ENCODE peak calls at places on chromosomes 13 and 19, in seven cellular contexts. P is psoas muscle, E is body of pancreas, J is tibial artery, T is fibroblast of pulmonary artery, D is DND-41, Q is osteoblast. M is an unnamed sample.

GRCh38 chr13:34878354-34878753 is 63.7 kb upstream of the NBEA start:
- DNase-seq in T (no peak), D (no peak), Q (no peak), J (no peak), E (no peak), P (no peak), M (no peak)

GRCh38 chr19:39372047-39372802 is 18.7 kb downstream of the PAF1 start:
- DNase-seq in P (peak), E (peak), Q (peak), J (peak), D (no peak), T (peak), M (peak)

GRCh38 chr13:42893346-42893745 is 98.7 kb downstream of the EPSTI1 start:
- DNase-seq in E (no peak), Q (peak), T (peak), P (no peak), D (no peak), J (no peak), M (peak)

GRCh38 chr19:52601025-52601973 is 31.2 kb downstream of the ZNF701 start:
- DNase-seq in D (peak), T (peak), P (peak), Q (peak), E (peak), J (peak), M (peak)

GRCh38 chr13:89897681-89898080 is 1449.8 kb upstream of the MIR17HG start:
- DNase-seq in J (no peak), D (no peak), Q (no peak), E (no peak), P (no peak), T (no peak), M (no peak)

GRCh38 chr19:41541990-41542584 is 33.9 kb upstream of the CEACAM21 start:
- DNase-seq in D (peak), J (peak), P (no peak), E (peak), T (peak), Q (no peak), M (peak)

GRCh38 chr13:35857769-35858168 is 273.4 kb downstream of the DCLK1 start:
- DNase-seq in T (peak), D (no peak), Q (no peak), J (no peak), E (no peak), P (no peak), M (no peak)

GRCh38 chr19:35673121-35673804 is 6.9 kb downstream of the UPK1A start:
- DNase-seq in J (no peak), P (no peak), T (peak), E (peak), D (no peak), Q (peak), M (peak)

GRCh38 chr19:5561559-5561958 is 6.2 kb downstream of the TINCR start:
- DNase-seq in E (no peak), D (no peak), Q (no peak), P (no peak), T (no peak), J (no peak), M (no peak)
- TF ChIP-seq CTCF in E (no peak), D (peak), Q (peak), P (peak), T (peak), J (peak), M (peak)

GRCh38 chr13:100565291-100565690 is 23.3 kb downstream of the GGACT start:
- DNase-seq in T (no peak), D (peak), E (no peak), P (no peak), J (no peak), Q (no peak), M (no peak)
- H3K4me3 ChIP-seq in T (no peak), D (no peak), E (no peak), P (no peak), J (no peak), Q (no peak), M (no peak)

GRCh38 chr13:97018029-97018819 is 23.9 kb upstream of the OXGR1 start:
- DNase-seq in E (peak), D (peak), P (no peak), J (no peak), T (peak), Q (peak), M (peak)
- TF ChIP-seq CTCF in E (peak), D (peak), P (peak), J (peak), T (peak), Q (peak), M (peak)

GRCh38 chr13:48236528-48237353 is 3.7 kb downstream of the ITM2B start:
- DNase-seq in E (no peak), T (peak), P (no peak), Q (no peak), D (no peak), J (no peak), M (peak)

GRCh38 chr13:48233886-48234488 is 981 bp downstream of the ITM2B start:
- DNase-seq in D (no peak), P (no peak), J (no peak), T (peak), E (no peak), Q (peak), M (peak)

GRCh38 chr13:48235814-48236135 is 2.8 kb downstream of the ITM2B start:
- DNase-seq in E (no peak), Q (no peak), P (no peak), D (no peak), T (no peak), J (no peak), M (peak)

GRCh38 chr13:48234652-48235099 is 1.7 kb downstream of the ITM2B start:
- DNase-seq in E (no peak), Q (no peak), P (no peak), D (no peak), J (no peak), T (no peak), M (peak)

DNA sequence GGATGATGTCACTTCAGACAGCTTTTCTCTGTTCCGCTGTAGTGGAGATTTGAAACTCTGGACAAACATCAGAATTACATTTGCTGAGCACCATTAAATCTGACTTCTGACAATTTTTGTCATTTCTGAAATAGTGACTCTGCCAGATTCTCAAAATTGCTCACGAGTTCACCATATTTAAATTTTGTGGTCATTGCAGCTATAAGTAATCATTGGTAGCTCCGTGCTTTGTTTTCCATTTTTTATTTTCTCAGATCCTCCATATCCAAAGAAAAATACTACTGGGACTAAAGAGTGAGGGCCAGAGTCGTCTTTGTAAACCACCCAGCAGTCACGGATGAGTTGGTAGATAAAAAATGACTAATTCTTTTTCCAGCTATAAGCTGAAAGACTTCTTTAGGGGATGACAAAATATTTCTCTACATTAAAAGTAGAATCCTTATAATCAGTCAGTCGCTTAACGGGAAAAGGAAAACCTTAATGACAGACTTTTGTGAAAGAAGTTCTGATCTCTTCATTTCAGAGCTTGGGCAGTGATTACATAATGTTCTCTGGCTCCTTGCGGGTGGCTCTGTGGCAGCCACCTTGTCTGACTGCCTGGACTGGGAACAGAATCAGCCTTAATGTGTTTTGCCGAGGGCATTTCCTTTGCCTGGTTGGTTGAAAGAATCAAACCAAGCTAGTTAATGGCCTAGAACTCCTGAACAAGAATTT is 2.3 kb downstream of the ITM2B start:
- DNase-seq in J (peak), T (peak), D (peak), P (no peak), Q (peak), E (peak), M (peak)
- H3K4me3 ChIP-seq in J (peak), T (peak), D (no peak), P (peak), Q (peak), E (no peak), M (peak)

DNA sequence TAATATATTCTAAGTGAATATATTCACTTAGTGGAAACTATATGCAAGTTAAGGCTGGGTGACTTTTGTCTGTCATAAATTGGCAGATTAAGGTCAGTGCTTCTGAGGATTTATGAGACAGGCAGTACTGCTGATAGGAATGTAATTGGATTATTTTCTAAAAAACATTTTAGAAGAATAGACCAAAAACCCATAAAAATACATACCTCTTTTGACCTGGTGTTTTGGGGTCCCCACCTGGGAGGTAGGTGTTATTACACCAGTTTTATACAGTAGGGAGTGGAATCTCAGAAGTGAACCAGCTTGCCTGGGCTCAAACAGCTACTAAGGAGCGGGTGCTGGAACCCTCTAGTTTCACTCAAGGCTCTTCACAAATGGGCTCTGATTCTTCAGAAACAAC is 25.3 kb downstream of the COG3 start:
- DNase-seq in D (no peak), P (no peak), Q (no peak), T (no peak), J (no peak), E (no peak), M (no peak)
- TF ChIP-seq CTCF in D (peak), P (peak), Q (peak), T (peak), J (no peak), E (no peak), M (no peak)

GRCh38 chr13:28140433-28141125 is 2.2 kb downstream of the PAN3 start:
- DNase-seq in D (no peak), J (no peak), P (no peak), E (no peak), T (peak), Q (no peak), M (no peak)

GRCh38 chr13:28147489-28147888 is 9.1 kb downstream of the PAN3 start:
- DNase-seq in T (peak), D (no peak), P (no peak), E (no peak), Q (no peak), J (no peak), M (no peak)

DNA sequence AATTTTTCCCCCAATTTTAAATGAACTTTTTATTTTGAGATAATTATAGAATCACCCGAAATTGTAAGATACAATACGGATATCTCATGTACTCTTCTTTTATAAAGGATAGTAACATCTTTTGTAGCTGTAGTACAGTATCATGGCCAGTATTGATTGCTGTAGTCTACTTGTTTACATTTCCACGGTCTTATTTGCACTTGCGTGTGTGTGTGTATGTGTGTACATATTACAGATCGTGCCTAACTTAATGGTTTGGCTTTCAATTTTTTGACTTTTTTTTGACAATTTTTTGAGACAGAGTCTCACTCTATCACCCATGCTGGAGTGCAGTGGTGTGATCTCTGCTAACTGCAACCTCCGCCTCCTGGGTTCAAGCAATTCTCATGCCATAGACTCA is 6.7 kb downstream of the PAN3 start:
- DNase-seq in E (peak), J (no peak), Q (no peak), P (no peak), D (no peak), T (no peak), M (no peak)
- H3K4me3 ChIP-seq in E (no peak), J (no peak), Q (no peak), P (no peak), D (no peak), T (no peak), M (no peak)

DNA sequence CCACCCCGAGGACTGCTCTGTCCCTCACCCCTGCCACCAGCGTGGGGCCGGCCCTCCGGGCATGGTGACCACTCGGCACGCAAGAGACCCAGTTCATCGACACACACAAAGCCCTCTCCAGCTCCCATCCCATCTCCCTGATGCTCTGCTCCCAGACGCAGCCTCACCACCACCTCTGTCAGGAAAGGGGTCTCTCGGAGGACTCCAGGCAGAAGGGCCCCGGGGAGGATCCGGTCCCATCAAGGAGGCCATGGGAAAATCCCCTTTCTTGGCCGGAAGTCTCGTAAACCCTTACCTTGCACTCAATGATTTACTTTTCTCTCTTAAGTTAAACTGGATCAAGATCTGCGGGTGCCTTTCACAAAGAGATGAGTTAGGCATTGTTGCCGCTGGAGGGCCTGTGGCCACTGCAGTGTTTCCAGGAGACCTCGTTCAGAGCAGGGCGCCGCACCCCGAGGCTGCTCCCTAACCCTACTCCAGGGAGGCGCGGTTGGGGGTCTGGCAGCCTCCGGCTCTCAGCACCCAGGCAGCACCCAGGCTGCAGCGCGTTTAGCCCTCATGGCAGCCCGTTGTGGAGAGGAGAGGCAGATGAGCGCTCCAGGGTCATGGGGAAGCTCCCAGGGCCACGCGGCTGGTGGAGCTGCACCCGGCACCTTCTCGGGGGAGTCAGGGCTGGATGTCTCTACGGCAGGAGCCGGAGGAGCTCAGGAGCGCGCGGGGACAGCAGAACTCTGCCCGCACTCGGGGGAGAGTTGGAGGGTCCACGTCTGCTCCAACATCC is 31.0 kb downstream of the C2CD4C start:
- DNase-seq in P (no peak), E (no peak), J (no peak), D (no peak), T (no peak), Q (peak), M (no peak)
- TF ChIP-seq CTCF in P (no peak), E (no peak), J (no peak), D (no peak), T (no peak), Q (no peak), M (no peak)

GRCh38 chr13:75467009-75467728 is 14.8 kb downstream of the TBC1D4 start:
- DNase-seq in J (no peak), Q (no peak), D (no peak), P (no peak), E (no peak), T (no peak), M (no peak)
- H3K4me3 ChIP-seq in J (no peak), Q (no peak), D (no peak), P (no peak), E (no peak), T (no peak), M (no peak)

M was measured in fibroblast of the aortic adventitia.